ENCODE peak calls at places on chromosomes 5 and 9, in six cellular contexts. One of them, this sample, is unnamed.

GRCh38 chr9:110332766-110333165 is 4.9 kb downstream of the TXNDC8 start:
- DNase-seq in transverse colon: no peak
- DNase-seq in H1: no peak
- DNase-seq in upper lobe of left lung: no peak
- DNase-seq in spleen: no peak
- DNase-seq in breast epithelium: no peak
- DNase-seq in this sample: no peak

GRCh38 chr5:9192286-9192685 is 353.6 kb downstream of the SEMA5A start:
- DNase-seq in breast epithelium: no peak
- DNase-seq in H1: no peak
- DNase-seq in transverse colon: no peak
- DNase-seq in upper lobe of left lung: no peak
- DNase-seq in spleen: no peak
- DNase-seq in this sample: no peak

GRCh38 chr5:127599321-127599720 is 49.6 kb upstream of the CTXN3 start:
- DNase-seq in spleen: no peak
- DNase-seq in H1: no peak
- DNase-seq in transverse colon: no peak
- DNase-seq in breast epithelium: no peak
- DNase-seq in upper lobe of left lung: no peak
- DNase-seq in this sample: peak; percentile 87

GRCh38 chr5:41985945-41986344 is 60.9 kb downstream of the FBXO4 start:
- DNase-seq in transverse colon: no peak
- DNase-seq in spleen: no peak
- DNase-seq in H1: no peak
- DNase-seq in breast epithelium: no peak
- DNase-seq in upper lobe of left lung: no peak
- DNase-seq in this sample: no peak

GRCh38 chr5:149780043-149780737 is 50.1 kb downstream of the PPARGC1B start:
- DNase-seq in breast epithelium: no peak
- DNase-seq in H1: no peak
- DNase-seq in spleen: no peak
- DNase-seq in transverse colon: no peak
- DNase-seq in upper lobe of left lung: no peak
- DNase-seq in this sample: no peak

GRCh38 chr5:37816883-37817282 is 23.0 kb downstream of the GDNF start:
- DNase-seq in transverse colon: no peak
- DNase-seq in spleen: no peak
- DNase-seq in breast epithelium: no peak
- DNase-seq in upper lobe of left lung: no peak
- DNase-seq in H1: no peak
- DNase-seq in this sample: no peak

GRCh38 chr5:84362061-84362720 is 22.5 kb downstream of the EDIL3 start:
- DNase-seq in spleen: no peak
- DNase-seq in upper lobe of left lung: no peak
- DNase-seq in H1: no peak
- DNase-seq in transverse colon: no peak
- DNase-seq in breast epithelium: no peak
- DNase-seq in this sample: no peak

GRCh38 chr5:174744896-174745295 is 20.5 kb downstream of the MSX2 start:
- DNase-seq in spleen: no peak
- DNase-seq in upper lobe of left lung: no peak
- DNase-seq in transverse colon: no peak
- DNase-seq in H1: no peak
- DNase-seq in breast epithelium: no peak
- DNase-seq in this sample: no peak

GRCh38 chr5:125582358-125582757 is 835.9 kb upstream of the ZNF608 start:
- DNase-seq in H1: no peak
- DNase-seq in breast epithelium: no peak
- DNase-seq in transverse colon: no peak
- DNase-seq in spleen: no peak
- DNase-seq in upper lobe of left lung: no peak
- DNase-seq in this sample: no peak

GRCh38 chr5:87121315-87122170 is 146.1 kb upstream of the RASA1 start:
- DNase-seq in H1: no peak
- DNase-seq in transverse colon: peak; percentile 14
- DNase-seq in upper lobe of left lung: peak; percentile 42
- DNase-seq in spleen: no peak
- DNase-seq in breast epithelium: no peak
- DNase-seq in this sample: no peak

GRCh38 chr5:118614701-118615475 is 373.5 kb downstream of the DTWD2 start:
- DNase-seq in transverse colon: no peak
- DNase-seq in spleen: no peak
- DNase-seq in breast epithelium: no peak
- DNase-seq in H1: no peak
- DNase-seq in upper lobe of left lung: no peak
- DNase-seq in this sample: no peak

GRCh38 chr5:54534306-54534705 is 16.7 kb downstream of the SNX18 start:
- DNase-seq in upper lobe of left lung: no peak
- DNase-seq in spleen: no peak
- DNase-seq in breast epithelium: no peak
- DNase-seq in H1: no peak
- DNase-seq in transverse colon: no peak
- DNase-seq in this sample: peak; percentile 50

GRCh38 chr5:54537720-54538119 is 20.2 kb downstream of the SNX18 start:
- DNase-seq in transverse colon: no peak
- DNase-seq in upper lobe of left lung: no peak
- DNase-seq in H1: no peak
- DNase-seq in spleen: no peak
- DNase-seq in breast epithelium: no peak
- DNase-seq in this sample: peak; percentile 14

GRCh38 chr5:54531536-54531935 is 14.0 kb downstream of the SNX18 start:
- DNase-seq in transverse colon: no peak
- DNase-seq in H1: no peak
- DNase-seq in breast epithelium: no peak
- DNase-seq in upper lobe of left lung: no peak
- DNase-seq in spleen: no peak
- DNase-seq in this sample: peak; percentile 47

GRCh38 chr5:54535149-54535844 is 17.7 kb downstream of the SNX18 start:
- DNase-seq in upper lobe of left lung: no peak
- DNase-seq in breast epithelium: no peak
- DNase-seq in transverse colon: no peak
- DNase-seq in spleen: no peak
- DNase-seq in H1: no peak
- DNase-seq in this sample: peak; percentile 50

DNA sequence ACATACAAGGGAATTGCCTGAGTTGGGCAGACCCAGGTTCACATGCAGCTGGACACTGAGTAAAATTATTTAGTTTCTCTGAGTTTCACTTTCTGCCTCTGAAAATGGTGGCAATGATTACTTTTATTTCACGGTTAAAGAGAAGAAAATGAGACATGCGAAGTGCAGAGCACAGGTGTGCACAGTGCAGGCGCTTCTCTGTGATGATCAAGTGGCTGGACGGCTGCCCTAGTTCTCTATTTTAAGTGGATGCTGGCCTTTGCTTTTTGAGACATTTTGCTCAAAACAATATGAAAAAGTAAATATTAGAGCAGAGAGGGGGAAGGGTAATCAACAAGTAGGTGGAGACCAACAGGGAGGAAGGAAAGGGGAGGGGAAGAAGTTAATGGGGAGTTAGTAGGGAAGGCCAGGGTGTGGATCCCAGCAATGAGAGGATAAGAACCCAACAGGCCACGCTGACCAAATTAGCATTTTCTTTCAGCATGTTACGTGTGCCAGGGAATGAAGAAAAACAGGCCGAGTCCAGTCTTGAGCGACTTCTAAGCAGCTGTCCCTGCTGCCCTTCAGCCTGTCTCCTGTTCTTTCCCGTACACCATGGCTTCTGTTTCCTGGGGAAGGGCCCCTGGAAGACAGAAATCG is 16.1 kb downstream of the SNX18 start:
- DNase-seq in spleen: no peak
- DNase-seq in transverse colon: no peak
- DNase-seq in breast epithelium: no peak
- DNase-seq in upper lobe of left lung: peak; percentile 69
- DNase-seq in H1: no peak
- DNase-seq in this sample: peak; percentile 64
- H3K27ac ChIP-seq in spleen: peak overlapping the region; percentile 41
- H3K27ac ChIP-seq in transverse colon: peak overlapping the region; percentile 50
- H3K27ac ChIP-seq in breast epithelium: peak overlapping the region; percentile 90
- H3K27ac ChIP-seq in upper lobe of left lung: peak overlapping the region; percentile 62
- H3K27ac ChIP-seq in H1: no peak overlapping the region
- H3K27ac ChIP-seq in this sample: peak overlapping the region; percentile 67

GRCh38 chr5:158354958-158355357 is 496.0 kb upstream of the CLINT1 start:
- DNase-seq in upper lobe of left lung: no peak
- DNase-seq in H1: no peak
- DNase-seq in breast epithelium: no peak
- DNase-seq in spleen: no peak
- DNase-seq in transverse colon: no peak
- DNase-seq in this sample: no peak
- H3K4me1 ChIP-seq in upper lobe of left lung: no peaks in the 10 kb centered on the region
- H3K4me1 ChIP-seq in H1: no peaks in the 10 kb centered on the region
- H3K4me1 ChIP-seq in breast epithelium: no peaks in the 10 kb centered on the region
- H3K4me1 ChIP-seq in spleen: no peaks in the 10 kb centered on the region
- H3K4me1 ChIP-seq in transverse colon: no peaks in the 10 kb centered on the region
- H3K4me1 ChIP-seq in this sample: no peaks in the 10 kb centered on the region

GRCh38 chr5:43007911-43008368 is 32.2 kb downstream of the ANXA2R start:
- DNase-seq in upper lobe of left lung: peak; percentile 77
- DNase-seq in transverse colon: peak; percentile 80
- DNase-seq in H1: no peak
- DNase-seq in spleen: peak; percentile 94
- DNase-seq in breast epithelium: no peak
- DNase-seq in this sample: peak; percentile 91
- TF ChIP-seq POLR2AphosphoS5 in upper lobe of left lung: no peak
- TF ChIP-seq POLR2AphosphoS5 in transverse colon: peak; percentile 24
- TF ChIP-seq POLR2AphosphoS5 in H1: no peak
- TF ChIP-seq POLR2AphosphoS5 in spleen: no peak
- TF ChIP-seq POLR2AphosphoS5 in breast epithelium: no peak
- TF ChIP-seq POLR2AphosphoS5 in this sample: no peak

GRCh38 chr9:87713278-87713989 is 12.5 kb upstream of the CTSL start:
- DNase-seq in upper lobe of left lung: peak; percentile 88
- DNase-seq in spleen: no peak
- DNase-seq in transverse colon: peak; percentile 73
- DNase-seq in breast epithelium: no peak
- DNase-seq in H1: no peak
- DNase-seq in this sample: peak; percentile 98

GRCh38 chr9:87713990-87714335 is 12.0 kb upstream of the CTSL start:
- DNase-seq in upper lobe of left lung: no peak
- DNase-seq in breast epithelium: no peak
- DNase-seq in spleen: no peak
- DNase-seq in H1: no peak
- DNase-seq in transverse colon: no peak
- DNase-seq in this sample: no peak

GRCh38 chr9:87710448-87710847 is 15.5 kb upstream of the CTSL start:
- DNase-seq in breast epithelium: no peak
- DNase-seq in H1: no peak
- DNase-seq in spleen: no peak
- DNase-seq in transverse colon: no peak
- DNase-seq in upper lobe of left lung: no peak
- DNase-seq in this sample: no peak

GRCh38 chr9:87712801-87713277 is 13.1 kb upstream of the CTSL start:
- DNase-seq in transverse colon: no peak
- DNase-seq in breast epithelium: no peak
- DNase-seq in upper lobe of left lung: no peak
- DNase-seq in H1: no peak
- DNase-seq in spleen: no peak
- DNase-seq in this sample: no peak

DNA sequence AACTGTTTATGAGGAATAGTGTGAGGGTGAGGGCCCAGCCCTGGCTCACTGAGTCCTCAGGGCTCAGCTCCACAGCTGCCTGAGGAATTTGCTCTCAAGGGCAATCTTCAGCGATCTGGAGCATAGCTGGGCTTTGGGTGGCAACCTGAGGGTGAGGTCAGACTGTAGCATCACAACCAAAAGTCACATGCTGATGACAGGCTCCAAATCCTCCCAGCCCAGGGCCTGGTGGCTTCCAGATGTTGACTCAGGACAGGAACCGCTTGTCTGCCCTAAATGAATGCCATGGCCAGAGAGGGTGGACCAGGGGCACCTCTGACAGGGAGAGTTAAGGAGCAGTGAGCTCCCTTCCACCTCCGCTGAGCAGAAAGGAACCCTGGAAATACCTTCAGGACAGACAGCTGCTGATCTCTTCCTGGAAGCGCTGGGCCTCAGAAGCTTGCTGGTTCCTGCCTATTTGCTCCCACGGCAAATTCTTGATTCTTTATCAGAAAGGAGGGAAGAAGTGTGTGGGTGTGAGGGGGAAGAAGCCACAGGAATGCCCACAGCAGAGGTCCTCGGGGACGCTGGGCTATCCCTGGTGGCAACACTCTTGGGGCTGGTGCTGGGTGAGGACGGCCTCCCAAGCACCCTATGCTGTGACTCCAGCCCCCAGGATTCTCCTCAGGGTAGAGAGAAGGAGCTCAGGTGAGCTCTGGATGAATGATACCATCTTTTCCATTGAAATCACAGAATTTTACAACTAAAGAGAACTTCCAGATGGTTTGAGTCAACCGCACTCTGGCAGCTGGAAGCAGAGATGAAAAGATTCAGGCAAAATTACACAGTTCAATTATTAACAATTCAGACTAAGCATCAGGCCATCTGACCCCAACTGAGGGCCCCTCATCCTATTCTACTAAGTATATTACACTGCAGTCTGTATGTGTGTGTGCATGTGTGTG is 13.8 kb upstream of the CTSL start:
- DNase-seq in transverse colon: no peak
- DNase-seq in breast epithelium: no peak
- DNase-seq in spleen: no peak
- DNase-seq in upper lobe of left lung: peak; percentile 55
- DNase-seq in H1: no peak
- DNase-seq in this sample: no peak
- H3K27ac ChIP-seq in transverse colon: peak overlapping the region; percentile 19
- H3K27ac ChIP-seq in breast epithelium: peak overlapping the region; percentile 92
- H3K27ac ChIP-seq in spleen: no peak overlapping the region
- H3K27ac ChIP-seq in upper lobe of left lung: peak overlapping the region; percentile 78
- H3K27ac ChIP-seq in H1: no peak overlapping the region
- H3K27ac ChIP-seq in this sample: peak overlapping the region; percentile 41

GRCh38 chr9:106482733-106483132 is 380.2 kb upstream of the ZNF462 start:
- DNase-seq in breast epithelium: no peak
- DNase-seq in spleen: no peak
- DNase-seq in H1: no peak
- DNase-seq in upper lobe of left lung: no peak
- DNase-seq in transverse colon: no peak
- DNase-seq in this sample: peak; percentile 75

GRCh38 chr9:106479679-106480078 is 383.3 kb upstream of the ZNF462 start:
- DNase-seq in breast epithelium: no peak
- DNase-seq in spleen: no peak
- DNase-seq in transverse colon: no peak
- DNase-seq in upper lobe of left lung: no peak
- DNase-seq in H1: no peak
- DNase-seq in this sample: no peak

GRCh38 chr9:106481003-106481614 is 381.9 kb upstream of the ZNF462 start:
- DNase-seq in spleen: no peak
- DNase-seq in breast epithelium: no peak
- DNase-seq in transverse colon: no peak
- DNase-seq in H1: no peak
- DNase-seq in upper lobe of left lung: no peak
- DNase-seq in this sample: no peak

GRCh38 chr9:106478312-106479099 is 384.5 kb upstream of the ZNF462 start:
- DNase-seq in transverse colon: no peak
- DNase-seq in breast epithelium: no peak
- DNase-seq in spleen: no peak
- DNase-seq in H1: no peak
- DNase-seq in upper lobe of left lung: no peak
- DNase-seq in this sample: peak; percentile 64
- H3K4me1 ChIP-seq in transverse colon: no peaks in the 10 kb centered on the region
- H3K4me1 ChIP-seq in breast epithelium: no peaks in the 10 kb centered on the region
- H3K4me1 ChIP-seq in spleen: peaks cover 14% of the 10 kb centered on the region
- H3K4me1 ChIP-seq in H1: no peaks in the 10 kb centered on the region
- H3K4me1 ChIP-seq in upper lobe of left lung: no peaks in the 10 kb centered on the region
- H3K4me1 ChIP-seq in this sample: peaks cover 32% of the 10 kb centered on the region

GRCh38 chr5:74272831-74273545 is 367.5 kb downstream of the ENC1 start:
- DNase-seq in H1: no peak
- DNase-seq in upper lobe of left lung: no peak
- DNase-seq in spleen: no peak
- DNase-seq in transverse colon: no peak
- DNase-seq in breast epithelium: no peak
- DNase-seq in this sample: peak; percentile 86
- TF ChIP-seq POLR2AphosphoS5 in H1: no peak
- TF ChIP-seq POLR2AphosphoS5 in upper lobe of left lung: no peak
- TF ChIP-seq POLR2AphosphoS5 in spleen: no peak
- TF ChIP-seq POLR2AphosphoS5 in transverse colon: no peak
- TF ChIP-seq POLR2AphosphoS5 in breast epithelium: no peak
- TF ChIP-seq POLR2AphosphoS5 in this sample: no peak